ENCODE peak calls at places on chromosomes 12 and 14, in five cellular contexts. Z, W, R, K and I are unnamed samples.

GRCh38 chr14:84575681-84576080 is 954.3 kb upstream of the FLRT2 start:
- DNase-seq in Z (no peak), W (no peak), R (no peak), K (no peak), I (no peak)

GRCh38 chr14:91425720-91426032 is 8.1 kb upstream of the CCDC88C start:
- DNase-seq in Z (no peak), W (no peak), R (no peak), K (no peak), I (no peak)

GRCh38 chr14:50085570-50086315 is 30.6 kb downstream of the VCPKMT start:
- DNase-seq in Z (peak), W (peak), R (no peak), K (no peak), I (peak)

GRCh38 chr12:26659930-26660329 is 173.1 kb downstream of the ITPR2 start:
- DNase-seq in Z (no peak), W (no peak), R (no peak), K (no peak), I (no peak)

GRCh38 chr14:32559048-32559447 is 229.9 kb downstream of the AKAP6 start:
- DNase-seq in Z (no peak), W (peak), R (no peak), K (no peak), I (peak)

GRCh38 chr14:100370003-100370402 is 46.9 kb downstream of the SLC25A47 start:
- DNase-seq in Z (no peak), W (no peak), R (no peak), K (no peak), I (no peak)

GRCh38 chr14:92632546-92633273 is 115.7 kb downstream of the LGMN start:
- DNase-seq in Z (no peak), W (no peak), R (no peak), K (no peak), I (no peak)

GRCh38 chr14:53472306-53472705 is 319.2 kb upstream of the DDHD1 start:
- DNase-seq in Z (no peak), W (no peak), R (no peak), K (no peak), I (peak)

GRCh38 chr14:69320581-69321365 is 60.8 kb downstream of the GALNT16 start:
- DNase-seq in Z (peak), W (no peak), R (no peak), K (no peak), I (no peak)

GRCh38 chr12:62928632-62929031 is 6.3 kb downstream of the PPM1H start:
- DNase-seq in Z (no peak), W (no peak), R (no peak), K (no peak), I (no peak)

GRCh38 chr14:20757963-20758362 is 10.2 kb upstream of the EDDM3B start:
- DNase-seq in Z (peak), W (no peak), R (no peak), K (no peak), I (no peak)